ENCODE peak calls at places on chromosome 21, in nine cellular contexts. Q, G, N, I, C, S, K, Z and T are unnamed samples.

GRCh38 chr21:29221259-29221744 is 77.4 kb upstream of the BACH1 start:
- DNase-seq in Q (no peak), G (no peak), N (no peak), I (no peak), C (no peak), S (no peak), K (no peak), Z (peak), T (no peak)

GRCh38 chr21:45839274-45839673 is 142.3 kb upstream of the COL6A1 start:
- DNase-seq in Q (no peak), G (no peak), N (no peak), I (no peak), C (no peak), S (no peak), K (no peak), Z (no peak), T (no peak)

GRCh38 chr21:39969691-39970364 is 102.6 kb downstream of the PCP4 start:
- DNase-seq in Q (no peak), G (no peak), N (no peak), I (no peak), C (no peak), S (no peak), K (no peak), Z (no peak), T (no peak)

GRCh38 chr21:36545776-36546511 is 66.0 kb upstream of the CLDN14 start:
- DNase-seq in Q (no peak), G (no peak), N (no peak), I (no peak), C (no peak), S (no peak), K (no peak), Z (no peak), T (no peak)

GRCh38 chr21:46078322-46078981 is 19.5 kb upstream of the COL6A2 start:
- DNase-seq in Q (peak), G (peak), N (no peak), I (no peak), C (peak), S (no peak), K (no peak), Z (no peak), T (no peak)

GRCh38 chr21:46393451-46393940 is 65.2 kb upstream of the DIP2A start:
- DNase-seq in Q (peak), G (no peak), N (no peak), I (no peak), C (no peak), S (no peak), K (peak), Z (no peak), T (no peak)

GRCh38 chr21:36990508-36991205 is 15.8 kb upstream of the RIPPLY3 start:
- DNase-seq in Q (no peak), G (no peak), N (no peak), I (no peak), C (no peak), S (no peak), K (no peak), Z (no peak), T (no peak)

GRCh38 chr21:46021978-46022544 is 40.5 kb downstream of the COL6A1 start:
- DNase-seq in Q (peak), G (no peak), N (no peak), I (no peak), C (peak), S (no peak), K (peak), Z (no peak), T (no peak)

GRCh38 chr21:38756746-38757145 is 49.0 kb upstream of the ETS2 start:
- DNase-seq in Q (no peak), G (no peak), N (no peak), I (no peak), C (no peak), S (no peak), K (peak), Z (peak), T (no peak)

GRCh38 chr21:27101533-27101932 is 134.6 kb upstream of the ADAMTS5 start:
- DNase-seq in Q (no peak), G (no peak), N (no peak), I (no peak), C (no peak), S (no peak), K (no peak), Z (no peak), T (no peak)

GRCh38 chr21:43864313-43864805 is 664 bp upstream of the AGPAT3 start:
- DNase-seq in Q (peak), G (peak), N (peak), I (peak), C (peak), S (peak), K (peak), Z (no peak), T (no peak)
- TF ChIP-seq CTCF in Q (no peak), G (peak), N (no peak), I (no peak), C (no peak), S (no peak), K (peak), Z (no peak), T (no peak)

GRCh38 chr21:33650230-33650629 is 7.9 kb downstream of the ITSN1 start:
- DNase-seq in Q (no peak), G (no peak), N (no peak), I (no peak), C (no peak), S (no peak), K (no peak), Z (no peak), T (no peak)
- TF ChIP-seq CTCF in Q (no peak), G (no peak), N (no peak), I (no peak), C (no peak), S (no peak), K (no peak), Z (no peak), T (no peak)

DNA sequence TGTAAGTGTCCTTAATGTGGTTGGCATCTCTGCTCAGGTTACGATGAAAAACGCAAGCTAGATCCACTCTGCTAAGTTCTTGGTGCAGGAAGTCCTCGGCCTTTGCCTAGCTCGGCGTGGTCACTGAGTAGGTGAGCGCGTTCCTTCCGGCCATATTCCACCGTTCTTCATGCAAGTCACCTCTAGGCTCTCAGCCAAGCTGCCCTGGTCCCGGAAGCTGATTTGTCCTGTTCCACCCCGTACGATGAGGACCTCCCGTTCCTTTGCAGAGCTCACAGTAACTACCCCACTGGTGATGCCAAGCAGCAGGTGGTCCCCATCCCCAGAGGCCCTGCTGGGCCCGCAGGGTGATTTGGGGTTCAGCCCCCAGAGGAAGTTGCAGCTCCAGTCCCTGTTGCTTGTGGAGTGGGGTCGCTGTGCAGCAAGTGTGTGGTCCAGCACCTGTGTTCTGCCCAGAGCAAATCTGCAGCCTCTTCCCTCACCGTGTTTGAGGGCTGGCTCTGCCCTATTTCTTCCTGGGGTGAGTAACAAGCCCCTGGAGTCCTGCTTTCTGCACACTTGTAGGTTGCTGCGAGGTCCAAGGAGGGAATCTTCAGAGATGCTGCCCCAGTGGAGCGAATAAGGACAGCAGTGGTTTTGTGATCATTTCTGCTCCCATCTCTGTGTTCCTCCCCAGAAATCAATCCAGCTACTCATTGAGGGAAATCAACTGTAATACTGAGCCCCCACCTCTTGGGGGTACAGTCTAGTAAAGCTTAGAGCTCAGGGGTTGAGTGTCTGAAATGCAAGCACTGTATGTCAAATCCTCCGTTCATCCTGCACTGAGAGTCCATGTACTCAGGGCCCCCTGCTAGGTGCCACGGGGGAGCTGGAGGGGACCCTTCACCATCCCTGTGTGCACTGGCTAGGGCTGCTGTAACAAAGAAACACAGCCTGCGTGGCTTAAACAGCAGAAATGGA is 2.3 kb downstream of the UMODL1 start:
- DNase-seq in Q (no peak), G (no peak), N (no peak), I (no peak), C (peak), S (peak), K (no peak), Z (no peak), T (no peak)
- TF ChIP-seq CTCF in Q (no peak), G (no peak), N (no peak), I (no peak), C (no peak), S (no peak), K (no peak), Z (no peak), T (no peak)

GRCh38 chr21:33132054-33132453 is 62.1 kb downstream of the OLIG1 start:
- DNase-seq in Q (no peak), G (no peak), N (no peak), I (no peak), C (no peak), S (peak), K (no peak), Z (no peak), T (no peak)
- TF ChIP-seq CTCF in Q (no peak), G (peak), N (no peak), I (no peak), C (no peak), S (peak), K (peak), Z (peak), T (peak)

GRCh38 chr21:14952916-14953315 is 111.9 kb downstream of the NRIP1 start:
- DNase-seq in Q (no peak), G (no peak), N (no peak), I (no peak), C (no peak), S (no peak), K (no peak), Z (no peak), T (no peak)
- TF ChIP-seq CTCF in Q (no peak), G (no peak), N (no peak), I (no peak), C (no peak), S (no peak), K (no peak), Z (no peak), T (no peak)

DNA sequence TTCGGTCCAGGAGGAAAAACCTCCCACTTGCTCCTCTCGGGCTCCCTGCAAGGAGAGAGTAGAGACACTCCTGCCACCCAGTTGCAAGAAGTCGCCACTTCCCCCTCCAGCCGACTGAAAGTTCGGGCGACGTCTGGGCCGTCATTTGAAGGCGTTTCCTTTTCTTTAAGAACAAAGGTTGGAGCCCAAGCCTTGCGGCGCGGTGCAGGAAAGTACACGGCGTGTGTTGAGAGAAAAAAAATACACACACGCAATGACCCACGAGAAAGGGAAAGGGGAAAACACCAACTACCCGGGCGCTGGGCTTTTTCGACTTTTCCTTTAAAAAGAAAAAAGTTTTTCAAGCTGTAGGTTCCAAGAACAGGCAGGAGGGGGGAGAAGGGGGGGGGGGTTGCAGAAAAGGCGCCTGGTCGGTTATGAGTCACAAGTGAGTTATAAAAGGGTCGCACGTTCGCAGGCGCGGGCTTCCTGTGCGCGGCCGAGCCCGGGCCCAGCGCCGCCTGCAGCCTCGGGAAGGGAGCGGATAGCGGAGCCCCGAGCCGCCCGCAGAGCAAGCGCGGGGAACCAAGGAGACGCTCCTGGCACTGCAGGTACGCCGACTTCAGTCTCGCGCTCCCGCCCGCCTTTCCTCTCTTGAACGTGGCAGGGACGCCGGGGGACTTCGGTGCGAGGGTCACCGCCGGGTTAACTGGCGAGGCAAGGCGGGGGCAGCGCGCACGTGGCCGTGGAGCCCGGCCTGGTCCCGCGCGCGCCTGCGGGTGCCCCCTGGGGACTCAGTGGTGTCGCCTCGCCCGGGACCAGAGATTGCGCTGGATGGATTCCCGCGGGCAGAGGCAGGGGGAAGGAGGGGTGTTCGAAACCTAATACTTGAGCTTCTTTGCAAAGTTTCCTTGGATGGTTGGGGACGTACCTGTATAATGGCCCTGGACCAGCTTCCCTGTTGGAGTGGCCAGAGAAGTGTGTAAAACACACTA is 45.3 kb downstream of the MRPL39 start:
- DNase-seq in Q (peak), G (peak), N (peak), I (peak), C (peak), S (peak), K (peak), Z (no peak), T (peak)
- TF ChIP-seq CTCF in Q (no peak), G (peak), N (no peak), I (no peak), C (no peak), S (peak), K (peak), Z (peak), T (no peak)

GRCh38 chr21:21076051-21076450 is 77.8 kb downstream of the NCAM2 start:
- DNase-seq in Q (no peak), G (no peak), N (no peak), I (no peak), C (no peak), S (no peak), K (no peak), Z (no peak), T (no peak)
- TF ChIP-seq CTCF in Q (no peak), G (no peak), N (no peak), I (no peak), C (no peak), S (no peak), K (no peak), Z (no peak), T (no peak)

GRCh38 chr21:35338281-35338680 is 289.2 kb upstream of the RUNX1 start:
- DNase-seq in Q (no peak), G (no peak), N (no peak), I (no peak), C (no peak), S (no peak), K (no peak), Z (no peak), T (no peak)
- TF ChIP-seq CTCF in Q (no peak), G (no peak), N (no peak), I (no peak), C (no peak), S (no peak), K (no peak), Z (no peak), T (no peak)

DNA sequence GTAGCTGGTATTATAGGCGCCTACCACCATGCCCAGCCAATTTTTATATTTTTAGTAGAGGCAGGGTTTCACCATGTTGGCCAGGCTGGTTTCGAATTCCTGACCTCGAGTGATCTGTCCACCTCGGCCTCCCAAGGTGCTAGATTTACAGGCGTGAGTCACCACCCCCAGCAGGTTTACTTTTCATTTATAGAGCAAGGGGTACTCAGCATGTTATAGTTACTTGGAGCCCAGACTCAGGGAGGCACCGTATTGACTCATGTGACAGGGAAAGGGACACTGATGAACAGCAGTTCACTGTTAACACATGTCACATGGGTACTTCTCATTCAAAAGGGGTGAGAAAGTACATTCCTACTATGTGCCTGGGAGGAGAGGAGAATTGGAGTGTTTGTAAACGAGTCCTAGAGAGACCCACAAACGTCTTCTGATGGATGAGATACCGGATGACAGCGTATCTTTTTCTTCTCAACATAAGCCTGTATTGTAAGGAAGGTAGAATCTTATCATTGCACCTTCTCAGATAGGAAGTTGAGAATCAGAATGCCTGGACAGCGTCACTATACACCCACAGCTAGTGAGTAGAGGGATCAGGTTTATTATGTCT is 510.0 kb downstream of the USP25 start:
- DNase-seq in Q (no peak), G (no peak), N (no peak), I (no peak), C (no peak), S (no peak), K (peak), Z (no peak), T (no peak)
- TF ChIP-seq CTCF in Q (no peak), G (no peak), N (no peak), I (no peak), C (no peak), S (no peak), K (no peak), Z (no peak), T (no peak)